ENCODE peak calls at places on chromosomes 4 and X, in five cellular contexts. L is GM12878, U is heart left ventricle, T is esophagus squamous epithelium, P is NT2/D1. Q is an unnamed sample.

GRCh38 chr4:15765910-15766703 is 12.0 kb upstream of the CD38 start:
- DNase-seq in L (no peak), U (no peak), T (no peak), P (no peak), Q (no peak)

GRCh38 chr4:108512615-108513505 is 107.5 kb upstream of the RPL34 start:
- DNase-seq in L (no peak), U (peak; percentile 26), T (no peak), P (peak; percentile 6), Q (peak; percentile 28)

GRCh38 chr4:189313064-189313463 is 627.6 kb upstream of the FRG1 start:
- DNase-seq in L (no peak), U (no peak), T (no peak), P (no peak), Q (no peak)

GRCh38 chr4:504076-504475 is 5.1 kb downstream of the PIGG start:
- DNase-seq in L (no peak), U (no peak), T (no peak), P (no peak), Q (no peak)

GRCh38 chr4:2356123-2357069 is 62.0 kb downstream of the ZFYVE28 start:
- DNase-seq in L (no peak), U (no peak), T (no peak), P (no peak), Q (no peak)

GRCh38 chr4:146900295-146900694 is 45.4 kb downstream of the TTC29 start:
- DNase-seq in L (no peak), U (no peak), T (no peak), P (no peak), Q (no peak)

GRCh38 chr4:77310931-77311330 is 153.9 kb downstream of the CCNG2 start:
- DNase-seq in L (no peak), U (no peak), T (no peak), P (no peak), Q (no peak)

GRCh38 chr4:150510176-150510875 is 71.6 kb upstream of the MAB21L2 start:
- DNase-seq in L (no peak), U (no peak), T (no peak), P (no peak), Q (no peak)

GRCh38 chr4:33739886-33740285 is 2504.4 kb downstream of the ARAP2 start:
- DNase-seq in L (no peak), U (no peak), T (no peak), P (no peak), Q (no peak)

GRCh38 chrX:153812220-153812619 is 17.8 kb downstream of the SSR4 start:
- DNase-seq in L (no peak), U (no peak), T (no peak), P (no peak), Q (no peak)

GRCh38 chrX:150643271-150643670 is 49.9 kb upstream of the MTMR1 start:
- DNase-seq in L (no peak), U (no peak), T (no peak), P (no peak), Q (no peak)

GRCh38 chr4:25843340-25844097 is 19.3 kb downstream of the SEL1L3 start:
- DNase-seq in L (no peak), U (peak; percentile 58), T (no peak), P (no peak), Q (peak; percentile 79)

GRCh38 chr4:69858683-69859082 is 1.3 kb downstream of the SULT1E1 start:
- DNase-seq in L (no peak), U (no peak), T (no peak), P (no peak), Q (no peak)

GRCh38 chrX:85213792-85214530 is 29.6 kb downstream of the SATL1 start:
- DNase-seq in L (no peak), U (no peak), T (no peak), P (no peak), Q (no peak)

GRCh38 chr4:173001571-173001970 is 167.0 kb upstream of the GALNT7 start:
- DNase-seq in L (no peak), U (no peak), T (no peak), P (no peak), Q (no peak)

GRCh38 chr4:2412534-2412884 is 5.9 kb downstream of the ZFYVE28 start:
- DNase-seq in L (no peak), U (no peak), T (no peak), P (no peak), Q (peak; percentile 4)

GRCh38 chrX:154727418-154728323 is 23.2 kb downstream of the GAB3 start:
- DNase-seq in L (no peak), U (peak; percentile 66), T (no peak), P (no peak), Q (no peak)

GRCh38 chr4:158169931-158170690 is 2.7 kb downstream of the GASK1B start:
- DNase-seq in L (no peak), U (no peak), T (no peak), P (no peak), Q (no peak)

GRCh38 chr4:15895517-15895916 is 43.0 kb downstream of the FGFBP1 start:
- DNase-seq in L (no peak), U (no peak), T (no peak), P (no peak), Q (no peak)

GRCh38 chr4:38160487-38161207 is 200.4 kb downstream of the PTTG2 start:
- DNase-seq in L (peak; percentile 69), U (no peak), T (no peak), P (no peak), Q (no peak)

GRCh38 chr4:154958621-154959358 is 177.7 kb downstream of the RBM46 start:
- DNase-seq in L (no peak), U (peak; percentile 73), T (no peak), P (no peak), Q (no peak)

GRCh38 chrX:34300871-34301270 is 168.8 kb upstream of the FAM47A start:
- DNase-seq in L (no peak), U (no peak), T (no peak), P (peak; percentile 59), Q (no peak)

GRCh38 chrX:131725001-131725654 is 181.3 kb downstream of the OR13H1 start:
- DNase-seq in L (no peak), U (no peak), T (no peak), P (no peak), Q (no peak)

GRCh38 chrX:148535639-148536038 is 35.2 kb downstream of the AFF2 start:
- DNase-seq in L (no peak), U (no peak), T (no peak), P (no peak), Q (no peak)

GRCh38 chr4:41538017-41538733 is at the start of gene LIMCH1:
- DNase-seq in L (no peak), U (peak; percentile 89), T (no peak), P (no peak), Q (peak; percentile 47)
- H3K4me1 ChIP-seq in L (no peaks in the 10 kb centered on the region), U (peaks cover 96% of the 10 kb centered on the region), T (peaks cover 54% of the 10 kb centered on the region), P (peaks cover 3% of the 10 kb centered on the region), Q (peaks cover 12% of the 10 kb centered on the region)

GRCh38 chrX:44978976-44979375 is 106.0 kb downstream of the KDM6A start:
- DNase-seq in L (no peak), U (no peak), T (no peak), P (no peak), Q (no peak)

GRCh38 chrX:44975666-44976263 is 102.8 kb downstream of the KDM6A start:
- DNase-seq in L (no peak), U (no peak), T (no peak), P (no peak), Q (no peak)

GRCh38 chrX:44980403-44980802 is 107.4 kb downstream of the KDM6A start:
- DNase-seq in L (no peak), U (no peak), T (no peak), P (no peak), Q (no peak)

GRCh38 chrX:44980883-44981282 is 107.9 kb downstream of the KDM6A start:
- DNase-seq in L (no peak), U (no peak), T (no peak), P (no peak), Q (no peak)
- H3K9me3 ChIP-seq in L (peaks cover 3% of the 10 kb centered on the region), U (peaks cover 7% of the 10 kb centered on the region), T (peaks cover 1% of the 10 kb centered on the region), P (peaks cover under 1% of the 10 kb centered on the region), Q (no peaks in the 10 kb centered on the region)

GRCh38 chr4:110840221-110840654 is 217.4 kb upstream of the PITX2 start:
- DNase-seq in L (no peak), U (no peak), T (no peak), P (no peak), Q (no peak)
- H3K4me3 ChIP-seq in L (no peak overlapping the region), U (no peak overlapping the region), T (no peak overlapping the region), P (no peak overlapping the region), Q (no peak overlapping the region)

GRCh38 chr4:118760092-118760491 is 74.9 kb downstream of the METTL14 start:
- DNase-seq in L (no peak), U (no peak), T (no peak), P (no peak), Q (no peak)

GRCh38 chr4:118757761-118758213 is 72.6 kb downstream of the METTL14 start:
- DNase-seq in L (no peak), U (no peak), T (no peak), P (no peak), Q (no peak)

GRCh38 chr4:118760493-118760892 is 75.3 kb downstream of the METTL14 start:
- DNase-seq in L (peak; percentile 25), U (no peak), T (no peak), P (no peak), Q (no peak)

GRCh38 chr4:118758293-118758692 is 73.1 kb downstream of the METTL14 start:
- DNase-seq in L (no peak), U (no peak), T (no peak), P (no peak), Q (no peak)

DNA sequence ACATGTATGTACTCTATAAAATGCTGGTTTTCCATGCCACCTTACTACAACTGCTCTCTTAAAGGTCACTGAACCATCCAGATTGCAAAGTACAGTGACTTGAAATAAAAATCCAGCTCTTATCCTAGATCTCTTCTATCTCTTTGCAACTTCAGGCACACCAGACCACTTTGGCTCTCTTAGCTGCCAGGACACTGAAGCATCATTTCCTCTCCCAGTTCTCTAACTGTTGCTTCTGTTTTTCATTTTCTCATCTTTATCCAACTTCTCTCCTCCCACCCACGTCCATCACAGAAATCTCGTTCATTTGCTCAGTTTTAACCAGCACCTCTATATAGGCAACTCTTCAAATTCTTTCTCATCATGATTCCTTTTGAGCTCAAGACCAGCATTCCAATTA is 74.3 kb downstream of the METTL14 start:
- DNase-seq in L (no peak), U (no peak), T (no peak), P (no peak), Q (no peak)
- H3K4me1 ChIP-seq in L (peaks cover 13% of the 10 kb centered on the region), U (peaks cover 84% of the 10 kb centered on the region), T (peaks cover 98% of the 10 kb centered on the region), P (no peaks in the 10 kb centered on the region), Q (peaks cover 14% of the 10 kb centered on the region)

GRCh38 chrX:66399273-66399672 is 235.2 kb downstream of the HEPH start:
- DNase-seq in L (no peak), U (no peak), T (no peak), P (no peak), Q (no peak)

GRCh38 chrX:66402165-66402564 is 236.7 kb downstream of the EDA2R start:
- DNase-seq in L (no peak), U (no peak), T (no peak), P (no peak), Q (no peak)
- H3K9me3 ChIP-seq in L (no peaks in the 10 kb centered on the region), U (peaks cover 3% of the 10 kb centered on the region), T (no peaks in the 10 kb centered on the region), P (no peaks in the 10 kb centered on the region), Q (no peaks in the 10 kb centered on the region)

GRCh38 chr4:110636677-110637407 is 14.0 kb upstream of the PITX2 start:
- DNase-seq in L (no peak), U (no peak), T (no peak), P (no peak), Q (no peak)
- H3K4me3 ChIP-seq in L (no peak overlapping the region), U (peak overlapping the region; percentile 26), T (peak overlapping the region; percentile 64), P (peak overlapping the region; percentile 49), Q (no peak overlapping the region)

Q was measured in left lung.